ENCODE peak calls at places on chromosomes 4 and X, in five cellular contexts. A is left lung, Z is Panc1, V is hepatocyte, N is right lobe of liver. F is an unnamed sample. For H3K4me1, the result is how much of the 10 kb centered on the place peaks cover.

GRCh38 chr4:58649236-58649635 is 1539.1 kb upstream of the IGFBP7 start:
- DNase-seq in A (no peak), V (no peak), Z (no peak), N (no peak), F (no peak)

GRCh38 chr4:2837904-2838496 is 5.6 kb upstream of the ADD1 start:
- DNase-seq in N (peak), Z (no peak), V (peak), A (peak), F (no peak)

GRCh38 chr4:176839656-176840055 is 46.9 kb upstream of the VEGFC start:
- DNase-seq in Z (no peak), A (no peak), V (no peak), N (no peak), F (no peak)

GRCh38 chr4:82733636-82734035 is 65.0 kb downstream of the SCD5 start:
- DNase-seq in A (no peak), V (peak), Z (no peak), N (no peak), F (no peak)

GRCh38 chr4:53778122-53778521 is 186.8 kb upstream of the LNX1 start:
- DNase-seq in Z (no peak), N (no peak), V (no peak), A (no peak), F (no peak)

GRCh38 chr4:118307619-118308018 is 45.2 kb downstream of the PRSS12 start:
- DNase-seq in Z (no peak), N (no peak), A (no peak), V (no peak), F (no peak)

GRCh38 chr4:107261241-107261874 is 225.2 kb upstream of the DKK2 start:
- DNase-seq in V (no peak), N (no peak), Z (no peak), A (no peak), F (no peak)

GRCh38 chrX:126552313-126553022 is at the start of gene DCAF12L1:
- DNase-seq in Z (no peak), V (peak), N (no peak), A (peak), F (no peak)

GRCh38 chr4:26782168-26782829 is 78.3 kb upstream of the STIM2 start:
- DNase-seq in A (no peak), V (no peak), N (no peak), Z (no peak), F (no peak)

GRCh38 chr4:95676190-95676589 is 127.4 kb upstream of the UNC5C start:
- DNase-seq in N (no peak), A (no peak), V (no peak), Z (no peak), F (no peak)

GRCh38 chr4:141021397-141022194 is 111.7 kb downstream of the RNF150 start:
- DNase-seq in A (no peak), V (no peak), N (no peak), Z (no peak), F (no peak)

GRCh38 chrX:46840946-46841740 is 4.3 kb downstream of the RP2 start:
- DNase-seq in A (no peak), N (no peak), V (no peak), Z (no peak), F (no peak)

GRCh38 chrX:48306175-48306574 is 50.3 kb downstream of the SSX3 start:
- DNase-seq in A (no peak), V (no peak), N (no peak), Z (no peak), F (no peak)

GRCh38 chr4:153483432-153484418 is 17.6 kb downstream of the TMEM131L start:
- DNase-seq in V (no peak), N (no peak), Z (no peak), A (no peak), F (no peak)

GRCh38 chrX:33126469-33126868 is 84.9 kb downstream of the DMD start:
- DNase-seq in V (no peak), Z (no peak), A (no peak), N (no peak), F (no peak)

DNA sequence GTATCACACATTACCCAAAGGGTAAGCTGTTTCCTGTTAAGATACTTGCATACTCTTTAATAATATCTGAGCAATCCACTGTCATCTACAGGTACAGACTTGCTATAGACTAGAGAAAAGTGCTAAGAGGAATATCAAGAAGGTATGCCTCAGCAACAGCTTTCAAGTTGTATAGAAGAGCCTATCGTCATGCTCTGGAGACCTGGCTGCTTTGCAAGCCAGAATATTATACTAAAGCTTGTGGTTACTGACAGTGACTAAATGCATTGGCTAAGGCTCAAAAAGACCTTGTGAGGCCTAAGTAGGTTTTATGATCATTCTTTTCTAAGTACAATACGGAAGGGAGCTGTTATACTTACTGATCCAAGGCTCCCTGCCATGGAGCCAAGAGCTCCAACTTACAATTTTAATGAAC is 11.3 kb downstream of the LAMP2 start:
- DNase-seq in A (no peak), V (peak), Z (peak), N (no peak), F (no peak)
- H3K27ac ChIP-seq in A (peak), V (peak), Z (no peak), N (no peak), F (no peak)

GRCh38 chr4:113179091-113179490 is 129.6 kb downstream of the ANK2 start:
- DNase-seq in V (no peak), Z (no peak), N (no peak), A (no peak), F (no peak)
- H3K4me1 ChIP-seq in V (under half), Z (under half), N (under half), A (under half), F (under half)

GRCh38 chr4:105625214-105625613 is 72.8 kb downstream of the ARHGEF38 start:
- DNase-seq in N (no peak), Z (no peak), V (no peak), A (no peak), F (no peak)

GRCh38 chr4:105627620-105628019 is 75.2 kb downstream of the ARHGEF38 start:
- DNase-seq in N (no peak), A (no peak), Z (no peak), V (no peak), F (no peak)

GRCh38 chr4:105624530-105624929 is 72.1 kb downstream of the ARHGEF38 start:
- DNase-seq in V (no peak), N (peak), A (no peak), Z (no peak), F (peak)

GRCh38 chr4:105623099-105623498 is 70.7 kb downstream of the ARHGEF38 start:
- DNase-seq in A (no peak), Z (no peak), N (no peak), V (no peak), F (no peak)

DNA sequence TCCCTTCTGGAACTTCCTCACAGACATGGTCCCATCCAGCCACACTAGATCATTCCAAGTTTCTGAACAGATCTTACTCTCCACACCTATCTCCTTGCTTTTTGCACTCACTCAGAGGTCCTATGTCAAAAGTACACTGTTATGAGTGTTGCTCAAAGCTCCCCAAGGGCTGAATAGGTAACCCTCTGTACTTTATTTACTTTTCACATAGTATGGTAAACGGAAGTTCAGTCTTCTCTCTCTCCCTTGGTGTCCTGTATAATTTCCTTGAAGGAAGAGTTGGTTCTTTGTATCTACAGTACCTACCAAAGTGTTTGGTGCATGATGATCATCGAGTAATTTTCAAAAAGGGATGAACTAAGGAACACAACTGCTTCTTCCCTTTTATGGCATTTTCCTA is 74.4 kb downstream of the ARHGEF38 start:
- DNase-seq in Z (no peak), V (no peak), A (no peak), N (no peak), F (no peak)
- H3K27ac ChIP-seq in Z (no peak), V (no peak), A (no peak), N (no peak), F (no peak)

GRCh38 chr4:86554641-86555040 is 39.5 kb upstream of the PTPN13 start:
- DNase-seq in A (no peak), N (no peak), Z (no peak), V (no peak), F (no peak)

GRCh38 chr4:86558799-86559198 is 35.3 kb upstream of the PTPN13 start:
- DNase-seq in N (no peak), Z (no peak), V (no peak), A (no peak), F (no peak)

GRCh38 chr4:86558258-86558657 is 35.9 kb upstream of the PTPN13 start:
- DNase-seq in Z (no peak), N (no peak), V (no peak), A (no peak), F (no peak)

GRCh38 chr4:86557526-86557925 is 36.6 kb upstream of the PTPN13 start:
- DNase-seq in N (no peak), V (no peak), Z (no peak), A (no peak), F (no peak)

GRCh38 chr4:86556791-86557415 is 37.2 kb upstream of the PTPN13 start:
- DNase-seq in V (no peak), A (no peak), N (no peak), Z (no peak), F (no peak)
- H3K4me1 ChIP-seq in V (under half), A (under half), N (under half), Z (under half), F (under half)